ENCODE peak calls at places on chromosomes 4 and X, in nine cellular contexts. N is EL; K is epithelial cell of proximal tubule; F is suprapubic skin; R is fibroblast of gingiva; U is coronary artery; Y is naive thymus-derived CD4-positive, alpha-beta T cell; O is smooth muscle cell of the brain vasculature; M is substantia nigra. B is an unnamed sample.
A peak's percentile ranks its signal among the peaks of the same experiment; 100 is the strongest.

GRCh38 chr4:173014113-173014558 is 154.5 kb upstream of the GALNT7 start:
- DNase-seq in N (peak; percentile 46), K (no peak), F (no peak), R (no peak), U (no peak), Y (no peak), O (peak; percentile 80), M (no peak), B (peak; percentile 32)

GRCh38 chrX:134658421-134658896 is at the start of gene PLAC1:
- DNase-seq in N (no peak), K (no peak), F (no peak), R (no peak), U (no peak), Y (no peak), O (no peak), M (no peak), B (no peak)

GRCh38 chrX:63434665-63435064 is 83.5 kb upstream of the SPIN4 start:
- DNase-seq in N (peak; percentile 31), K (no peak), F (no peak), R (no peak), U (no peak), Y (no peak), O (no peak), M (no peak), B (no peak)

GRCh38 chrX:48025561-48025960 is 18.8 kb downstream of the SPACA5 start:
- DNase-seq in N (peak; percentile 58), K (no peak), F (no peak), R (peak; percentile 62), U (peak; percentile 69), Y (peak; percentile 29), O (no peak), M (peak; percentile 5), B (peak; percentile 44)

GRCh38 chr4:72319596-72319995 is 249.4 kb downstream of the ADAMTS3 start:
- DNase-seq in N (peak; percentile 74), K (no peak), F (no peak), R (peak; percentile 40), U (no peak), Y (no peak), O (no peak), M (no peak), B (peak; percentile 57)

GRCh38 chr4:91963489-91963888 is 340.3 kb upstream of the GRID2 start:
- DNase-seq in N (no peak), K (no peak), F (no peak), R (peak; percentile 11), U (no peak), Y (no peak), O (no peak), M (no peak), B (no peak)

GRCh38 chr4:85953651-85954018 is 406.2 kb downstream of the MAPK10 start:
- DNase-seq in N (peak; percentile 90), K (peak; percentile 73), F (no peak), R (peak; percentile 81), U (no peak), Y (no peak), O (no peak), M (no peak), B (no peak)

GRCh38 chrX:20414066-20414465 is 147.4 kb upstream of the RPS6KA3 start:
- DNase-seq in N (no peak), K (no peak), F (no peak), R (no peak), U (no peak), Y (no peak), O (no peak), M (no peak), B (no peak)

GRCh38 chrX:132489256-132490085 is 633 bp upstream of the MBNL3 start:
- DNase-seq in N (peak; percentile 22), K (no peak), F (no peak), R (peak; percentile 59), U (peak; percentile 74), Y (peak; percentile 50), O (no peak), M (no peak), B (peak; percentile 50)

GRCh38 chr4:56630876-56631666 is 50.0 kb downstream of the HOPX start:
- DNase-seq in N (peak; percentile 42), K (no peak), F (no peak), R (peak; percentile 67), U (no peak), Y (no peak), O (no peak), M (no peak), B (no peak)

GRCh38 chrX:9682861-9683260 is 82.8 kb downstream of the GPR143 start:
- DNase-seq in N (no peak), K (no peak), F (no peak), R (no peak), U (no peak), Y (no peak), O (no peak), M (no peak), B (no peak)

GRCh38 chr4:139902328-139903217 is 237.0 kb downstream of the MGST2 start:
- DNase-seq in N (peak; percentile 28), K (no peak), F (no peak), R (peak; percentile 38), U (no peak), Y (no peak), O (no peak), M (no peak), B (no peak)

GRCh38 chr4:84814100-84814750 is 152.3 kb downstream of the WDFY3 start:
- DNase-seq in N (peak; percentile 83), K (peak; percentile 82), F (no peak), R (peak; percentile 66), U (no peak), Y (no peak), O (peak; percentile 15), M (no peak), B (no peak)

GRCh38 chrX:7062912-7063311 is 84.6 kb upstream of the STS start:
- DNase-seq in N (no peak), K (no peak), F (no peak), R (no peak), U (no peak), Y (no peak), O (no peak), M (no peak), B (no peak)

GRCh38 chr4:156939801-156940200 is 31.8 kb downstream of the PDGFC start:
- DNase-seq in N (no peak), K (no peak), F (no peak), R (peak; percentile 57), U (no peak), Y (no peak), O (no peak), M (no peak), B (no peak)

GRCh38 chr4:3677671-3678070 is 88.5 kb upstream of the ADRA2C start:
- DNase-seq in N (no peak), K (no peak), F (peak; percentile 47), R (no peak), U (no peak), Y (no peak), O (no peak), M (no peak), B (no peak)

GRCh38 chr4:109302366-109303140 is at the start of gene COL25A1:
- DNase-seq in N (peak; percentile 35), K (no peak), F (no peak), R (peak; percentile 30), U (no peak), Y (peak; percentile 30), O (no peak), M (no peak), B (no peak)

GRCh38 chr4:188403272-188403671 is 264.0 kb downstream of the TRIML1 start:
- DNase-seq in N (no peak), K (no peak), F (no peak), R (no peak), U (no peak), Y (no peak), O (no peak), M (no peak), B (no peak)

GRCh38 chrX:130081421-130082045 is 28.8 kb downstream of the ELF4 start:
- DNase-seq in N (no peak), K (no peak), F (no peak), R (no peak), U (no peak), Y (no peak), O (no peak), M (no peak), B (no peak)

GRCh38 chr4:172141025-172141424 is 327.8 kb downstream of the GALNTL6 start:
- DNase-seq in N (no peak), K (no peak), F (no peak), R (no peak), U (no peak), Y (no peak), O (no peak), M (no peak), B (no peak)

GRCh38 chrX:150531467-150531866 is 37.0 kb upstream of the MTM1 start:
- DNase-seq in N (no peak), K (no peak), F (no peak), R (no peak), U (no peak), Y (no peak), O (no peak), M (no peak), B (no peak)

GRCh38 chr4:140088317-140088967 is 65.5 kb downstream of the MAML3 start:
- DNase-seq in N (peak; percentile 25), K (no peak), F (no peak), R (no peak), U (no peak), Y (no peak), O (no peak), M (no peak), B (no peak)

GRCh38 chrX:29257516-29257915 is 670.3 kb downstream of the IL1RAPL1 start:
- DNase-seq in N (peak; percentile 5), K (no peak), F (no peak), R (peak; percentile 8), U (no peak), Y (no peak), O (no peak), M (no peak), B (no peak)

GRCh38 chr4:181204109-181204508 is 1039.1 kb upstream of the TENM3 start:
- DNase-seq in N (no peak), K (no peak), F (no peak), R (no peak), U (no peak), Y (no peak), O (no peak), M (no peak), B (no peak)

GRCh38 chr4:127500242-127500641 is 132.5 kb upstream of the INTU start:
- DNase-seq in N (no peak), K (no peak), F (no peak), R (no peak), U (no peak), Y (no peak), O (no peak), M (no peak), B (no peak)

GRCh38 chr4:106258145-106259045 is 57.6 kb downstream of the TBCK start:
- DNase-seq in N (no peak), K (no peak), F (no peak), R (peak; percentile 57), U (no peak), Y (no peak), O (peak; percentile 45), M (no peak), B (no peak)

GRCh38 chr4:104616401-104616820 is 121.7 kb upstream of the CXXC4 start:
- DNase-seq in N (no peak), K (no peak), F (no peak), R (no peak), U (no peak), Y (no peak), O (no peak), M (no peak), B (no peak)

GRCh38 chr4:140052050-140052449 is 101.9 kb downstream of the MAML3 start:
- DNase-seq in N (peak; percentile 39), K (no peak), F (no peak), R (peak; percentile 43), U (no peak), Y (no peak), O (no peak), M (peak; percentile 19), B (peak; percentile 14)

GRCh38 chr4:139555073-139555704 is 830 bp downstream of the SETD7 start:
- DNase-seq in N (peak; percentile 92), K (no peak), F (peak; percentile 94), R (peak; percentile 92), U (peak; percentile 93), Y (peak; percentile 78), O (no peak), M (peak; percentile 70), B (peak; percentile 64)

GRCh38 chrX:153456161-153456560 is 10.3 kb upstream of the TREX2 start:
- DNase-seq in N (no peak), K (no peak), F (no peak), R (no peak), U (no peak), Y (no peak), O (no peak), M (no peak), B (no peak)

GRCh38 chrX:46803140-46803539 is 33.7 kb upstream of the RP2 start:
- DNase-seq in N (no peak), K (no peak), F (no peak), R (no peak), U (no peak), Y (no peak), O (no peak), M (no peak), B (no peak)

B was measured in GDM1.